ENCODE peak calls at places on chromosomes 3 and 15, in six cellular contexts. S is NCI-H2081 treated with DMSO at 0.1 percent for 48 hours, F is NCI-H1092 treated with DMSO at 0.1 percent for 48 hours, G is NCI-H1694 treated with DMSO at 0.1 percent for 48 hours, O is CMK, H is RCC 7860. I is an unnamed sample.
A peak's percentile ranks its signal among the peaks of the same experiment; 100 is the strongest.

GRCh38 chr3:123202451-123202850 is 708 bp downstream of the SEC22A start:
- DNase-seq in H (no peak), O (no peak), G (no peak), F (no peak), S (no peak), I (peak; percentile 22)

GRCh38 chr15:100878601-100879000 is 1.0 kb upstream of the ALDH1A3 start:
- DNase-seq in F (no peak), G (no peak), H (no peak), O (no peak), S (no peak), I (no peak)

GRCh38 chr3:188320757-188321156 is 166.8 kb downstream of the LPP start:
- DNase-seq in F (no peak), S (no peak), H (peak; percentile 85), G (no peak), O (no peak), I (no peak)

GRCh38 chr3:195596648-195597628 is 13.2 kb upstream of the APOD start:
- DNase-seq in S (no peak), G (no peak), H (no peak), O (no peak), F (no peak), I (peak; percentile 13)

GRCh38 chr15:65722191-65722590 is 69.9 kb downstream of the DENND4A start:
- DNase-seq in H (no peak), S (no peak), O (no peak), G (no peak), F (no peak), I (no peak)

GRCh38 chr3:138289260-138289659 is 40.4 kb downstream of the NME9 start:
- DNase-seq in G (no peak), S (no peak), F (no peak), H (no peak), O (no peak), I (no peak)

GRCh38 chr3:134619884-134620445 is 30.9 kb downstream of the KY start:
- DNase-seq in G (no peak), F (no peak), H (no peak), S (no peak), O (no peak), I (no peak)

GRCh38 chr3:123448503-123449091 is at the start of gene ADCY5:
- DNase-seq in F (no peak), G (no peak), O (no peak), S (no peak), H (no peak), I (no peak)

GRCh38 chr3:127444761-127445160 is 145.8 kb downstream of the TPRA1 start:
- DNase-seq in F (no peak), G (no peak), O (no peak), H (no peak), S (no peak), I (no peak)

GRCh38 chr3:157499342-157499963 is 3.8 kb downstream of the VEPH1 start:
- DNase-seq in H (peak; percentile 81), S (no peak), O (no peak), G (no peak), F (no peak), I (no peak)

GRCh38 chr3:128851601-128852000 is 27.8 kb upstream of the ACAD9 start:
- DNase-seq in S (no peak), F (no peak), O (no peak), G (no peak), H (no peak), I (no peak)

GRCh38 chr3:133301731-133302130 is 98.1 kb upstream of the BFSP2 start:
- DNase-seq in H (peak; percentile 8), F (no peak), S (no peak), G (no peak), O (no peak), I (no peak)

GRCh38 chr15:79078763-79079395 is 11.7 kb downstream of the RASGRF1 start:
- DNase-seq in F (no peak), O (peak; percentile 22), G (no peak), H (no peak), S (no peak), I (peak; percentile 58)

GRCh38 chr3:195522254-195523023 is 20.7 kb downstream of the PPP1R2 start:
- DNase-seq in O (no peak), G (peak; percentile 34), S (peak; percentile 22), H (peak; percentile 43), F (peak; percentile 35), I (peak; percentile 60)

GRCh38 chr15:72474466-72474911 is 359 bp downstream of the ARIH1 start:
- DNase-seq in O (no peak), F (peak; percentile 43), H (no peak), G (no peak), S (no peak), I (no peak)

GRCh38 chr3:172184106-172184822 is 144.9 kb downstream of the FNDC3B start:
- DNase-seq in G (no peak), F (no peak), H (no peak), S (no peak), O (no peak), I (no peak)

GRCh38 chr3:65729553-65729952 is 309.2 kb downstream of the MAGI1 start:
- DNase-seq in H (no peak), G (no peak), S (no peak), F (peak; percentile 46), O (no peak), I (no peak)

GRCh38 chr15:25248583-25249235 is 190.1 kb downstream of the UBE3A start:
- DNase-seq in S (no peak), G (no peak), O (no peak), H (no peak), F (no peak), I (no peak)

I was measured in NB4.